ENCODE peak calls at places on chromosomes 1 and 21, in four cellular contexts. S is Caco-2, X is RKO, F is foreskin keratinocyte. Y is an unnamed sample.

GRCh38 chr1:231395996-231396385 is 26.1 kb downstream of the EGLN1 start:
- DNase-seq in F (no peak), S (no peak), X (no peak), Y (peak)

GRCh38 chr1:33974147-33974546 is 110.3 kb downstream of the HMGB4 start:
- DNase-seq in X (no peak), S (no peak), F (no peak), Y (no peak)

GRCh38 chr1:23561813-23562100 is 2.5 kb upstream of the ID3 start:
- DNase-seq in X (no peak), S (no peak), F (peak), Y (no peak)

GRCh38 chr21:31337991-31338891 is 5.8 kb downstream of the TIAM1 start:
- DNase-seq in S (no peak), F (peak), X (no peak), Y (no peak)

GRCh38 chr1:211932581-211933010 is 102.0 kb upstream of the LPGAT1 start:
- DNase-seq in X (no peak), F (no peak), S (no peak), Y (no peak)

GRCh38 chr1:9145021-9145668 is 16.2 kb upstream of the GPR157 start:
- DNase-seq in X (peak), F (peak), S (no peak), Y (peak)

GRCh38 chr1:159900086-159900680 is at the start of gene CFAP45:
- DNase-seq in X (no peak), F (peak), S (peak), Y (no peak)

GRCh38 chr1:19981507-19982312 is 2.3 kb upstream of the PLA2G2A start:
- DNase-seq in S (peak), F (no peak), X (no peak), Y (no peak)

GRCh38 chr21:44415073-44416025 is 40.0 kb upstream of the LRRC3 start:
- DNase-seq in S (no peak), X (no peak), F (no peak), Y (no peak)

GRCh38 chr1:195202271-195202670 is 1406.0 kb downstream of the KCNT2 start:
- DNase-seq in X (no peak), F (no peak), S (no peak), Y (no peak)

GRCh38 chr1:187051618-187052232 is 223.0 kb downstream of the PLA2G4A start:
- DNase-seq in X (peak), F (peak), S (peak), Y (peak)

GRCh38 chr1:111603979-111604378 is 15.6 kb upstream of the RAP1A start:
- DNase-seq in S (no peak), F (peak), X (no peak), Y (no peak)

GRCh38 chr1:110916669-110917306 is 43.8 kb downstream of the CD53 start:
- DNase-seq in F (peak), X (peak), S (no peak), Y (peak)

GRCh38 chr1:7616076-7616833 is 154.8 kb upstream of the VAMP3 start:
- DNase-seq in F (peak), S (peak), X (peak), Y (peak)

GRCh38 chr1:14602131-14602530 is 3.6 kb downstream of the KAZN start:
- DNase-seq in F (no peak), X (no peak), S (no peak), Y (peak)

GRCh38 chr1:184513966-184514365 is 127.1 kb downstream of the C1orf21 start:
- DNase-seq in F (peak), X (no peak), S (no peak), Y (peak)

GRCh38 chr1:6873298-6874015 is 88.2 kb downstream of the CAMTA1 start:
- DNase-seq in X (no peak), F (no peak), S (no peak), Y (no peak)

GRCh38 chr1:213070399-213070798 is 19.4 kb downstream of the RPS6KC1 start:
- DNase-seq in F (peak), S (peak), X (peak), Y (peak)